ENCODE peak calls at places on chromosomes 6 and 20, in ten cellular contexts. C, Q, E, A, G, F, B, X, V and L are unnamed samples.

GRCh38 chr6:121597654-121598053 is 162.2 kb downstream of the GJA1 start:
- DNase-seq in C (no peak), Q (no peak), E (no peak), A (peak), G (no peak), F (no peak), B (no peak), X (peak), V (no peak), L (no peak)

GRCh38 chr6:68497927-68498326 is 137.2 kb upstream of the ADGRB3 start:
- DNase-seq in C (no peak), Q (no peak), E (no peak), A (no peak), G (no peak), F (no peak), B (no peak), X (no peak), V (no peak), L (peak)

GRCh38 chr6:127464881-127465459 is 5.8 kb upstream of the KIAA0408 start:
- DNase-seq in C (peak), Q (peak), E (peak), A (peak), G (peak), F (peak), B (peak), X (peak), V (peak), L (peak)

GRCh38 chr6:39823187-39823815 is 31.1 kb downstream of the DAAM2 start:
- DNase-seq in C (peak), Q (no peak), E (peak), A (no peak), G (no peak), F (no peak), B (no peak), X (no peak), V (peak), L (no peak)

GRCh38 chr6:72950114-72950860 is 275.0 kb downstream of the KHDC1L start:
- DNase-seq in C (peak), Q (peak), E (no peak), A (peak), G (no peak), F (no peak), B (no peak), X (peak), V (no peak), L (peak)

GRCh38 chr6:163756079-163756478 is 341.6 kb downstream of the QKI start:
- DNase-seq in C (peak), Q (no peak), E (no peak), A (peak), G (no peak), F (no peak), B (no peak), X (no peak), V (no peak), L (peak)

GRCh38 chr6:43509984-43510826 is at the start of gene LRRC73:
- DNase-seq in C (peak), Q (peak), E (peak), A (peak), G (peak), F (peak), B (peak), X (peak), V (peak), L (peak)

GRCh38 chr20:38842017-38842416 is 36.5 kb downstream of the PPP1R16B start:
- DNase-seq in C (no peak), Q (no peak), E (no peak), A (no peak), G (no peak), F (no peak), B (no peak), X (no peak), V (no peak), L (no peak)

GRCh38 chr6:105402090-105402980 is 547 bp downstream of the PREP start:
- DNase-seq in C (peak), Q (no peak), E (no peak), A (peak), G (no peak), F (no peak), B (no peak), X (peak), V (peak), L (peak)

GRCh38 chr6:82751718-82752117 is 313.9 kb downstream of the UBE3D start:
- DNase-seq in C (no peak), Q (no peak), E (no peak), A (no peak), G (no peak), F (no peak), B (no peak), X (no peak), V (no peak), L (no peak)

GRCh38 chr6:156451088-156451487 is 326.1 kb upstream of the ARID1B start:
- DNase-seq in C (no peak), Q (no peak), E (no peak), A (no peak), G (no peak), F (no peak), B (no peak), X (no peak), V (no peak), L (no peak)

GRCh38 chr20:7147220-7147601 is 379.7 kb downstream of the BMP2 start:
- DNase-seq in C (no peak), Q (no peak), E (no peak), A (no peak), G (no peak), F (no peak), B (no peak), X (no peak), V (no peak), L (no peak)

GRCh38 chr20:45355685-45356084 is 7.3 kb upstream of the SYS1 start:
- DNase-seq in C (no peak), Q (no peak), E (no peak), A (no peak), G (no peak), F (no peak), B (no peak), X (no peak), V (no peak), L (no peak)

GRCh38 chr6:42030585-42031506 is 19.5 kb upstream of the TAF8 start:
- DNase-seq in C (no peak), Q (no peak), E (peak), A (no peak), G (no peak), F (no peak), B (peak), X (no peak), V (no peak), L (peak)

GRCh38 chr6:148367418-148368024 is 24.9 kb downstream of the SASH1 start:
- DNase-seq in C (peak), Q (no peak), E (peak), A (peak), G (peak), F (no peak), B (no peak), X (peak), V (peak), L (peak)

GRCh38 chr6:7410801-7411200 is 21.2 kb downstream of the RIOK1 start:
- DNase-seq in C (no peak), Q (no peak), E (no peak), A (no peak), G (no peak), F (no peak), B (no peak), X (no peak), V (no peak), L (no peak)

GRCh38 chr6:166911248-166911677 is 45.1 kb downstream of the RNASET2 start:
- DNase-seq in C (no peak), Q (no peak), E (no peak), A (no peak), G (no peak), F (no peak), B (no peak), X (no peak), V (no peak), L (no peak)

GRCh38 chr20:64244281-64244805 is 11.2 kb upstream of the PCMTD2 start:
- DNase-seq in C (no peak), Q (no peak), E (no peak), A (no peak), G (no peak), F (no peak), B (no peak), X (no peak), V (no peak), L (no peak)

GRCh38 chr6:131937219-131937618 is 14.0 kb downstream of the CCN2 start:
- DNase-seq in C (no peak), Q (no peak), E (no peak), A (no peak), G (no peak), F (no peak), B (no peak), X (peak), V (peak), L (no peak)

GRCh38 chr6:15312500-15312899 is 66.6 kb downstream of the JARID2 start:
- DNase-seq in C (no peak), Q (no peak), E (no peak), A (peak), G (no peak), F (no peak), B (no peak), X (no peak), V (no peak), L (peak)

GRCh38 chr6:150537893-150538292 is 61.8 kb upstream of the PLEKHG1 start:
- DNase-seq in C (peak), Q (no peak), E (no peak), A (no peak), G (no peak), F (no peak), B (no peak), X (no peak), V (peak), L (no peak)

GRCh38 chr6:37663016-37663810 is 34.5 kb downstream of the MDGA1 start:
- DNase-seq in C (no peak), Q (no peak), E (no peak), A (peak), G (no peak), F (no peak), B (peak), X (peak), V (no peak), L (peak)

GRCh38 chr20:17345321-17345720 is 118.5 kb downstream of the PCSK2 start:
- DNase-seq in C (no peak), Q (no peak), E (no peak), A (no peak), G (no peak), F (no peak), B (no peak), X (peak), V (no peak), L (no peak)

GRCh38 chr6:18469486-18469885 is 82.3 kb downstream of the RNF144B start:
- DNase-seq in C (no peak), Q (no peak), E (no peak), A (no peak), G (no peak), F (no peak), B (no peak), X (no peak), V (no peak), L (no peak)

GRCh38 chr6:42460892-42461291 is 9.2 kb upstream of the TRERF1 start:
- DNase-seq in C (no peak), Q (no peak), E (no peak), A (peak), G (no peak), F (no peak), B (no peak), X (no peak), V (no peak), L (peak)

GRCh38 chr6:87588756-87589407 is 905 bp downstream of the RARS2 start:
- DNase-seq in C (no peak), Q (no peak), E (no peak), A (no peak), G (no peak), F (no peak), B (no peak), X (peak), V (no peak), L (no peak)

GRCh38 chr20:25042531-25043498 is 15.1 kb downstream of the ACSS1 start:
- DNase-seq in C (no peak), Q (no peak), E (peak), A (no peak), G (no peak), F (no peak), B (no peak), X (no peak), V (peak), L (no peak)

GRCh38 chr6:167005350-167006159 is 6.4 kb downstream of the CEP43 start:
- DNase-seq in C (no peak), Q (no peak), E (peak), A (no peak), G (no peak), F (no peak), B (no peak), X (no peak), V (peak), L (no peak)

GRCh38 chr6:147802400-147802799 is 293.9 kb downstream of the SAMD5 start:
- DNase-seq in C (no peak), Q (no peak), E (no peak), A (peak), G (no peak), F (no peak), B (no peak), X (no peak), V (no peak), L (peak)

GRCh38 chr20:3654326-3655031 is 8.7 kb downstream of the GFRA4 start:
- DNase-seq in C (no peak), Q (no peak), E (no peak), A (no peak), G (no peak), F (no peak), B (no peak), X (no peak), V (no peak), L (no peak)

GRCh38 chr20:31811796-31812728 is 7.1 kb upstream of the MYLK2 start:
- DNase-seq in C (peak), Q (no peak), E (peak), A (peak), G (no peak), F (no peak), B (no peak), X (peak), V (no peak), L (peak)

GRCh38 chr6:5423251-5423650 is 161.9 kb downstream of the FARS2 start:
- DNase-seq in C (no peak), Q (no peak), E (no peak), A (no peak), G (no peak), F (no peak), B (no peak), X (no peak), V (no peak), L (no peak)

GRCh38 chr6:30154709-30155521 is 6.1 kb downstream of the TRIM10 start:
- DNase-seq in C (no peak), Q (no peak), E (no peak), A (peak), G (no peak), F (no peak), B (no peak), X (peak), V (no peak), L (peak)

GRCh38 chr20:58718121-58718563 is 25.5 kb downstream of the NPEPL1 start:
- DNase-seq in C (no peak), Q (no peak), E (no peak), A (no peak), G (no peak), F (no peak), B (no peak), X (no peak), V (no peak), L (no peak)

GRCh38 chr20:10519361-10520048 is 84.4 kb downstream of the SLX4IP start:
- DNase-seq in C (no peak), Q (no peak), E (no peak), A (peak), G (no peak), F (no peak), B (no peak), X (peak), V (no peak), L (peak)
- TF ChIP-seq CTCF in C (no peak), Q (no peak), E (no peak), A (no peak), G (no peak), F (no peak), B (no peak), X (no peak), V (no peak), L (no peak)

DNA sequence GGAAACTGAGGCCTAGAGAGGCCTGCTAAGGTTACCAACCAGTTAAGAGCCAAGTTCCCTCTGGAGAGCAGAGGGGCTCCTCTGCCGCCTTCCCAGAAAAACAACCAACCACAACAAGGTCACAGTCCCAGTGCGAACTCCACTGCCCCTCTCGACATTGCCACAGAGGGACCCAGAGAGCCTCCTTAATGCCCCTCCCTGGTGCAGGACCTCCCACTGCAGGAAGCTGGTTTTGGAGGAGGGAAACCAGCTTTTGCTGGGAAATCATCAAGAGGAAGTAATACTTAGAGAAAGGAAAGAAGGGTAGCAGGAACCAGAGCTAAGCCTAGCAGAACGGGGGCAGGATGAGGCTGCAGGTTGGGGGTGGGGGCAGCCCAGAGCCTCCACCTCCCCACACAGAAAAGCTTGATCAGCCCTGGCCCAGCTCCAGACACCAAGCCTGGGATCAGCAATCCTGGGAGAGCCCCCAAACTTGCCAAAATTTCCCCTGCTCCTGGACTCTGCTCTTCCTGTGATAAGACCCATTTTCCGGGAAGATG is 37.7 kb upstream of the SIRPA start:
- DNase-seq in C (no peak), Q (no peak), E (no peak), A (no peak), G (no peak), F (no peak), B (no peak), X (no peak), V (no peak), L (no peak)
- TF ChIP-seq CTCF in C (no peak), Q (no peak), E (no peak), A (no peak), G (no peak), F (no peak), B (no peak), X (no peak), V (no peak), L (no peak)

GRCh38 chr20:2206957-2207769 is 88.6 kb upstream of the TGM3 start:
- DNase-seq in C (peak), Q (peak), E (peak), A (peak), G (peak), F (peak), B (peak), X (peak), V (peak), L (peak)

GRCh38 chr20:2208897-2209296 is 86.9 kb upstream of the TGM3 start:
- DNase-seq in C (no peak), Q (no peak), E (no peak), A (no peak), G (no peak), F (no peak), B (no peak), X (no peak), V (no peak), L (no peak)

GRCh38 chr20:2212457-2213005 is 83.3 kb upstream of the TGM3 start:
- DNase-seq in C (no peak), Q (no peak), E (no peak), A (no peak), G (no peak), F (no peak), B (no peak), X (no peak), V (no peak), L (no peak)

GRCh38 chr20:2207770-2208097 is 88.1 kb upstream of the TGM3 start:
- DNase-seq in C (no peak), Q (no peak), E (no peak), A (no peak), G (no peak), F (no peak), B (no peak), X (no peak), V (no peak), L (no peak)

GRCh38 chr20:2210646-2211556 is 84.9 kb upstream of the TGM3 start:
- DNase-seq in C (no peak), Q (no peak), E (peak), A (peak), G (no peak), F (no peak), B (no peak), X (peak), V (peak), L (peak)
- TF ChIP-seq CTCF in C (no peak), Q (no peak), E (no peak), A (no peak), G (no peak), F (no peak), B (no peak), X (peak), V (no peak), L (no peak)

GRCh38 chr20:18431206-18431605 is 35.6 kb downstream of the DZANK1 start:
- DNase-seq in C (no peak), Q (no peak), E (no peak), A (no peak), G (no peak), F (no peak), B (no peak), X (no peak), V (no peak), L (no peak)
- TF ChIP-seq CTCF in C (no peak), Q (no peak), E (no peak), A (no peak), G (no peak), F (no peak), B (no peak), X (no peak), V (no peak), L (no peak)

GRCh38 chr6:21522773-21523490 is 70.6 kb upstream of the SOX4 start:
- DNase-seq in C (no peak), Q (no peak), E (no peak), A (no peak), G (no peak), F (no peak), B (peak), X (no peak), V (no peak), L (no peak)
- TF ChIP-seq CTCF in C (no peak), Q (no peak), E (no peak), A (no peak), G (peak), F (peak), B (peak), X (peak), V (no peak), L (peak)

GRCh38 chr20:20409326-20409725 is 41.4 kb downstream of the INSM1 start:
- DNase-seq in C (no peak), Q (no peak), E (no peak), A (no peak), G (no peak), F (no peak), B (no peak), X (no peak), V (no peak), L (no peak)

GRCh38 chr20:20405619-20406018 is 37.7 kb downstream of the INSM1 start:
- DNase-seq in C (no peak), Q (no peak), E (no peak), A (no peak), G (no peak), F (no peak), B (no peak), X (no peak), V (no peak), L (no peak)

GRCh38 chr20:20406306-20406705 is 38.4 kb downstream of the INSM1 start:
- DNase-seq in C (no peak), Q (no peak), E (no peak), A (no peak), G (no peak), F (no peak), B (no peak), X (no peak), V (no peak), L (no peak)

GRCh38 chr20:20410678-20411077 is 42.8 kb downstream of the INSM1 start:
- DNase-seq in C (no peak), Q (no peak), E (peak), A (no peak), G (no peak), F (peak), B (peak), X (no peak), V (no peak), L (peak)

GRCh38 chr20:20407891-20408805 is 40.2 kb downstream of the INSM1 start:
- DNase-seq in C (no peak), Q (peak), E (no peak), A (peak), G (no peak), F (no peak), B (peak), X (peak), V (no peak), L (peak)
- TF ChIP-seq CTCF in C (no peak), Q (no peak), E (no peak), A (peak), G (no peak), F (peak), B (peak), X (peak), V (no peak), L (peak)

GRCh38 chr20:36504295-36504694 is 37.0 kb upstream of the MYL9 start:
- DNase-seq in C (no peak), Q (no peak), E (no peak), A (no peak), G (no peak), F (no peak), B (no peak), X (no peak), V (no peak), L (no peak)
- TF ChIP-seq CTCF in C (no peak), Q (no peak), E (no peak), A (no peak), G (peak), F (peak), B (peak), X (peak), V (no peak), L (peak)